ENCODE peak calls at places on chromosomes 12 and 14, in four cellular contexts. C, R, M and W are unnamed samples.

GRCh38 chr12:48972213-48973021 is 882 bp upstream of the WNT10B start:
- DNase-seq in C (no peak), R (no peak), M (peak; percentile 26), W (no peak)

GRCh38 chr14:77022219-77022852 is 6.2 kb downstream of the IRF2BPL start:
- DNase-seq in C (no peak), R (no peak), M (no peak), W (no peak)

GRCh38 chr14:92677087-92677668 is 71.2 kb downstream of the LGMN start:
- DNase-seq in C (no peak), R (no peak), M (no peak), W (no peak)

GRCh38 chr12:79690156-79690605 is 583 bp downstream of the PAWR start:
- DNase-seq in C (no peak), R (no peak), M (no peak), W (no peak)

GRCh38 chr12:57452937-57453509 is 2.1 kb upstream of the INHBE start:
- DNase-seq in C (no peak), R (no peak), M (peak; percentile 50), W (no peak)

GRCh38 chr12:107822356-107822755 is 47.9 kb downstream of the ASCL4 start:
- DNase-seq in C (no peak), R (no peak), M (no peak), W (no peak)

GRCh38 chr14:67413806-67414769 is 2.1 kb upstream of the PLEK2 start:
- DNase-seq in C (no peak), R (no peak), M (peak; percentile 96), W (no peak)

GRCh38 chr12:48037267-48037915 is 33.1 kb upstream of the COL2A1 start:
- DNase-seq in C (no peak), R (no peak), M (no peak), W (no peak)

GRCh38 chr14:65434216-65434850 is 21.8 kb downstream of the FUT8 start:
- DNase-seq in C (no peak), R (no peak), M (no peak), W (no peak)

GRCh38 chr14:97116546-97116945 is 319.4 kb downstream of the VRK1 start:
- DNase-seq in C (no peak), R (no peak), M (no peak), W (no peak)

GRCh38 chr14:23352506-23353432 is at the start of gene SLC22A17:
- DNase-seq in C (peak; percentile 44), R (no peak), M (peak; percentile 60), W (peak; percentile 47)

GRCh38 chr12:24561411-24561871 is 387.5 kb downstream of the BCAT1 start:
- DNase-seq in C (no peak), R (no peak), M (no peak), W (no peak)

GRCh38 chr14:100747021-100747586 is 20.4 kb downstream of the DLK1 start:
- DNase-seq in C (no peak), R (no peak), M (peak; percentile 95), W (no peak)

GRCh38 chr12:103957865-103958388 is 7.7 kb upstream of the TDG start:
- DNase-seq in C (no peak), R (no peak), M (no peak), W (no peak)

GRCh38 chr12:83156800-83157199 is 470.1 kb downstream of the TMTC2 start:
- DNase-seq in C (no peak), R (no peak), M (no peak), W (no peak)
- H3K4me3 ChIP-seq in C (no peak overlapping the region), R (no peak overlapping the region), M (no peak overlapping the region), W (no peak overlapping the region)

GRCh38 chr12:124536613-124537012 is 30.8 kb downstream of the NCOR2 start:
- DNase-seq in C (no peak), R (no peak), M (no peak), W (no peak)

GRCh38 chr12:124538194-124539082 is 29.0 kb downstream of the NCOR2 start:
- DNase-seq in C (no peak), R (no peak), M (no peak), W (no peak)

GRCh38 chr12:124542021-124542941 is 25.1 kb downstream of the NCOR2 start:
- DNase-seq in C (no peak), R (no peak), M (no peak), W (no peak)

GRCh38 chr12:124537525-124538193 is 29.8 kb downstream of the NCOR2 start:
- DNase-seq in C (no peak), R (no peak), M (no peak), W (no peak)

DNA sequence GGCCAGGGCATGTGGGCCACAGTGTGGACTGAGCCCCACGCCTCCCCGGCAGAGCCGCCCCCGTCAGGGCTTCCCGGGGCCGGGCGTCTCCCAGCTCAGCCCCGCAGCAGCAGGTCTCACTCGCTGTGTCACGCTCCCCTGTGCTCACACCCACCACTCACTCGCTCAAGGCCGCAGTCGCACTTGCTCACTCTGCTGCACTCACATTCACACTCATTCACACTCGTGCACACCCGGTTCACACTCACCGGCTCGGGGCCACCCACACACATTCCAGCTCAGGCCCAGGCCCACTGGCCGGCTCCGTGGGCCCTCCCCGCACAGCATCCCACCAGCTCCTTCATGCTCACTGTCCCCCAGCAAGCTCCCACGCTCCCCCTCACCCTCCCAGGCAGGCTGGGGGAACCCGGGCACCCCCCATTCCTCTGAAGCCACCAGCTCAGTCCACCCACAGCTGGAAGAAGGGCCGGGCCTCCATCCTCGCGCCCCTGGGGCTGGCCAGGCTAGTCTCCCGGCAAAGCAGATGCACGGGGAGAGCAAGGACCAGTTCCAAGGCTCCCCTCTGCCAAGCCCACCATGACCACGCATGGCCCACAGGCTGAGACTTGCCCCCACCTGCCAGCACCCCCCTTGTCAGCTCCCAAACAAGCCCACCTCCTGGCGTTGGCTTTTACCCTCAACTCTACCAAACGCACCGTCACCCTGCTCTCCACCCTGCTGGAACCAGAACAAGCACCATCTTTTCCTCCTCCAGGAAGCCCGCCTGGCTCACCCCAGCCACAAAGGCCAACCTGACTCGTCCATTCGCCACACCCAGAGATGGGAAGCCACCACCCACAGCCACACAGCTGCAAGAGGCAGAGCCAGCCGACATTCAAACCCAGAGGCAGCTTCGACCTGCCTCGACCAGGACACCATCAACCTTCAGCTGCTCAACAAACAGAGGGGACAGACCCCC is 28.0 kb downstream of the NCOR2 start:
- DNase-seq in C (no peak), R (no peak), M (no peak), W (no peak)
- H3K4me1 ChIP-seq in C (peaks cover 29% of the 10 kb centered on the region), R (peaks cover 70% of the 10 kb centered on the region), M (peaks cover 25% of the 10 kb centered on the region), W (peaks cover 27% of the 10 kb centered on the region)

GRCh38 chr12:13208533-13209278 is 12.2 kb downstream of the EMP1 start:
- DNase-seq in C (no peak), R (no peak), M (no peak), W (peak; percentile 51)
- H3K4me3 ChIP-seq in C (no peak overlapping the region), R (no peak overlapping the region), M (no peak overlapping the region), W (no peak overlapping the region)

GRCh38 chr12:124938066-124938465 is 23.6 kb upstream of the UBC start:
- DNase-seq in C (no peak), R (no peak), M (no peak), W (peak; percentile 13)
- H3K4me1 ChIP-seq in C (peaks cover 19% of the 10 kb centered on the region), R (peaks cover 40% of the 10 kb centered on the region), M (peaks cover 33% of the 10 kb centered on the region), W (peaks cover 31% of the 10 kb centered on the region)

GRCh38 chr12:12722351-12723146 is 5.4 kb downstream of the CDKN1B start:
- DNase-seq in C (no peak), R (no peak), M (peak; percentile 70), W (peak; percentile 70)
- H3K4me3 ChIP-seq in C (peak overlapping the region; percentile 53), R (peak overlapping the region; percentile 76), M (peak overlapping the region; percentile 95), W (peak overlapping the region; percentile 100)

GRCh38 chr12:627285-627684 is 36.0 kb downstream of the NINJ2 start:
- DNase-seq in C (no peak), R (no peak), M (no peak), W (no peak)

GRCh38 chr12:633731-634130 is 29.5 kb downstream of the NINJ2 start:
- DNase-seq in C (no peak), R (no peak), M (no peak), W (no peak)

GRCh38 chr12:627863-628805 is 35.1 kb downstream of the NINJ2 start:
- DNase-seq in C (no peak), R (no peak), M (no peak), W (no peak)

GRCh38 chr12:632102-632696 is 31.0 kb downstream of the NINJ2 start:
- DNase-seq in C (no peak), R (no peak), M (peak; percentile 81), W (no peak)

GRCh38 chr12:630656-631632 is 32.3 kb downstream of the NINJ2 start:
- DNase-seq in C (no peak), R (peak; percentile 41), M (no peak), W (peak; percentile 87)
- H3K4me1 ChIP-seq in C (no peaks in the 10 kb centered on the region), R (peaks cover 78% of the 10 kb centered on the region), M (peaks cover 18% of the 10 kb centered on the region), W (no peaks in the 10 kb centered on the region)

GRCh38 chr14:105486333-105486973 is at the start of gene CRIP1:
- DNase-seq in C (no peak), R (no peak), M (no peak), W (no peak)

GRCh38 chr14:105486974-105487448 is 325 bp downstream of the CRIP1 start:
- DNase-seq in C (peak; percentile 68), R (no peak), M (no peak), W (peak; percentile 53)

GRCh38 chr14:105484997-105485393 is 1.7 kb upstream of the CRIP1 start:
- DNase-seq in C (no peak), R (no peak), M (no peak), W (no peak)

GRCh38 chr14:105484069-105484996 is 2.4 kb upstream of the CRIP1 start:
- DNase-seq in C (no peak), R (no peak), M (no peak), W (peak; percentile 51)

DNA sequence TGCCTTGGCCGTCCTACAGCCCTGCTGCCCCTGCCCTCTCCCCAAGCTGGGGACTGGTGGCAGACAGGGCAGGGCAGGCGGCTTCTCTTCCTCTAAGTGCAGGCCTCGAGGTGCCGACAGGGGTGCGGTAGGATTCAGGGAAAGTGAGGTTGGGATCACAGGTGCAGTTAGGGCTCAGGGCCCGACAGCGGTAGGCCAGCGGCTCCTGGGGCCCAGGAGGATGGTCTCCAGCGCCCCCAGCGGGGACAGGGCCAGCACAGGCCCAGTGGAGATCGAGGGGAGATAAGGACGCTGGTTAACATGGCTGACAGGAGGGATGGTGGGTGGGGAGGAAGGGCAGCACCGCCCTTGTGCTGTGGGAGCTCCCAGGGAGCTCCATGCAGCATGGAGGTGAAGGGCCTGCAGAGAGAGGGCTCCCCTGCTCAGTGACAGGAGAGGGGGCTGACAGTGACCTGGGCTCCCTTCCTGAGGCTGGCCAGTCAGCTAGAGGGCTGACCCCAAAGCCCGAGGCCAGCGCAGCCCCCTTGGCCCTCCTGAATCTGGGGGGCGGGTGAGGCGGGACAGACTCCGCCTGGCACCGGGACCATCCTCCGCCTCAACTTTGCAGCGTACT is 860 bp upstream of the CRIP1 start:
- DNase-seq in C (no peak), R (no peak), M (no peak), W (peak; percentile 49)
- H3K4me3 ChIP-seq in C (peak overlapping the region; percentile 85), R (no peak overlapping the region), M (no peak overlapping the region), W (no peak overlapping the region)

DNA sequence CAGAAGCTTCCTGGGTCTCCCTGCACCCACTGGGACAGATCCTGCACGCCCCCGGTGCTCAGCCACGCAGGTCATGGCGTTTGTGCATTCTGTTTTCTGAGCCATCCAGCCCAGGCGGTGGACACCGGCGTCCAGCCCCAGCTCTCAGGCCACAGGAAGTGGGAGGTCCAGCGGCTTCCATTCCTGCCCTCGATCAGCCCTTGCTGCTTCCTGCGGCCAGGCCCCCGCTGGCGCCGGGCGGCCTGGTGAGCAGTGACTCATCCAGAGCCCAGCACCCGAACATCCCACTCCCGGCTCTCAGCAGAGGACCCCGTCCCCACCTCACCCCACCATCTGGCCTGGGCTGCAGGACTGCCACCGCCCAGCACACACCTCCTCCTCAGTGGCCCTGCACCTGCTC is 18.0 kb upstream of the NUDT14 start:
- DNase-seq in C (no peak), R (no peak), M (no peak), W (no peak)
- H3K4me1 ChIP-seq in C (peaks cover 51% of the 10 kb centered on the region), R (peaks cover 89% of the 10 kb centered on the region), M (peaks cover 5% of the 10 kb centered on the region), W (peaks cover 38% of the 10 kb centered on the region)

GRCh38 chr14:42374332-42374731 is 767.7 kb downstream of the LRFN5 start:
- DNase-seq in C (no peak), R (no peak), M (no peak), W (no peak)

GRCh38 chr14:42378880-42379279 is 772.2 kb downstream of the LRFN5 start:
- DNase-seq in C (no peak), R (no peak), M (no peak), W (no peak)

GRCh38 chr14:42378274-42378673 is 771.6 kb downstream of the LRFN5 start:
- DNase-seq in C (no peak), R (no peak), M (no peak), W (no peak)
- H3K4me3 ChIP-seq in C (no peak overlapping the region), R (no peak overlapping the region), M (no peak overlapping the region), W (no peak overlapping the region)